ENCODE peak calls at places on chromosomes 2 and 18, in four cellular contexts. J is mammary epithelial cell; Z is EL; L is stimulated activated CD4-positive, alpha-beta T cell treated with anti-CD3 and anti-CD28 coated beads, Interleukin-15, amount 100 ng/mL, for 1 hour. R is an unnamed sample.

GRCh38 chr18:62832282-62832681 is 116.9 kb downstream of the PHLPP1 start:
- DNase-seq in L (no peak), J (no peak), Z (no peak), R (no peak)

GRCh38 chr2:218813771-218814460 is 17.7 kb downstream of the PRKAG3 start:
- DNase-seq in Z (no peak), L (no peak), J (no peak), R (no peak)

GRCh38 chr18:45664824-45665763 is 49.8 kb downstream of the SLC14A2 start:
- DNase-seq in J (peak), Z (peak), L (peak), R (peak)

GRCh38 chr18:56447972-56448371 is 190.4 kb downstream of the TXNL1 start:
- DNase-seq in J (no peak), L (no peak), Z (peak), R (no peak)

GRCh38 chr2:241354668-241355658 is 1.1 kb upstream of the FARP2 start:
- DNase-seq in L (peak), J (peak), Z (peak), R (no peak)

GRCh38 chr2:99085400-99085799 is 56.1 kb upstream of the C2orf15 start:
- DNase-seq in Z (peak), L (no peak), J (peak), R (no peak)

GRCh38 chr2:11009866-11010265 is 98.1 kb downstream of the KCNF1 start:
- DNase-seq in L (no peak), Z (no peak), J (no peak), R (no peak)

GRCh38 chr18:50602466-50602865 is 42.6 kb downstream of the MAPK4 start:
- DNase-seq in L (no peak), J (no peak), Z (peak), R (no peak)

GRCh38 chr2:119408221-119408619 is 23.4 kb upstream of the TMEM37 start:
- DNase-seq in J (no peak), Z (no peak), L (no peak), R (no peak)

GRCh38 chr2:43376523-43377198 is 150.3 kb upstream of the ZFP36L2 start:
- DNase-seq in Z (no peak), J (peak), L (no peak), R (no peak)

GRCh38 chr2:235894839-235895238 is 273.3 kb downstream of the GBX2 start:
- DNase-seq in J (no peak), Z (no peak), L (no peak), R (no peak)

GRCh38 chr2:29317077-29317517 is 201.9 kb downstream of the CLIP4 start:
- DNase-seq in Z (peak), J (no peak), L (no peak), R (peak)

GRCh38 chr2:72934683-72935610 is 17.6 kb downstream of the EMX1 start:
- DNase-seq in L (no peak), J (peak), Z (no peak), R (no peak)

GRCh38 chr18:13137939-13138821 is 80.4 kb upstream of the LDLRAD4 start:
- DNase-seq in L (peak), Z (peak), J (no peak), R (peak)

GRCh38 chr18:57211776-57212175 is 64.9 kb downstream of the BOD1L2 start:
- DNase-seq in Z (no peak), L (no peak), J (no peak), R (no peak)

GRCh38 chr18:59008302-59008974 is 131.2 kb upstream of the SEC11C start:
- DNase-seq in J (peak), L (no peak), Z (peak), R (no peak)

GRCh38 chr2:216858312-216858711 is 1.6 kb downstream of the TNP1 start:
- DNase-seq in J (peak), L (no peak), Z (peak), R (no peak)

GRCh38 chr2:133080822-133081221 is 410.8 kb upstream of the LYPD1 start:
- DNase-seq in Z (no peak), J (no peak), L (no peak), R (no peak)

GRCh38 chr18:42480521-42480920 is 525.5 kb downstream of the PIK3C3 start:
- DNase-seq in L (no peak), J (no peak), Z (no peak), R (no peak)

GRCh38 chr2:113962692-113963480 is 73.0 kb downstream of the ACTR3 start:
- DNase-seq in L (no peak), Z (peak), J (peak), R (no peak)

GRCh38 chr2:5946210-5947118 is 254.3 kb downstream of the SOX11 start:
- DNase-seq in L (no peak), J (no peak), Z (no peak), R (no peak)

GRCh38 chr2:34105015-34105767 is 506.1 kb upstream of the FAM98A start:
- DNase-seq in L (no peak), Z (peak), J (peak), R (no peak)

GRCh38 chr2:230864605-230865323 is at the start of gene ITM2C:
- DNase-seq in Z (peak), J (peak), L (peak), R (no peak)

GRCh38 chr2:20913460-20913859 is 90.6 kb upstream of the LDAH start:
- DNase-seq in J (no peak), L (no peak), Z (no peak), R (no peak)

GRCh38 chr2:158403237-158403636 is 53.3 kb downstream of the CCDC148 start:
- DNase-seq in J (peak), Z (no peak), L (no peak), R (no peak)

GRCh38 chr2:113716291-113716690 is 40.2 kb downstream of the SLC35F5 start:
- DNase-seq in Z (peak), L (no peak), J (no peak), R (no peak)

GRCh38 chr2:38765149-38765548 is 12.9 kb upstream of the GEMIN6 start:
- DNase-seq in Z (peak), J (peak), L (no peak), R (no peak)

GRCh38 chr2:45458909-45459563 is 152.0 kb downstream of the SRBD1 start:
- DNase-seq in L (no peak), J (peak), Z (peak), R (no peak)

GRCh38 chr2:217223222-217223930 is 363.5 kb upstream of the TNP1 start:
- DNase-seq in J (peak), Z (peak), L (no peak), R (peak)

GRCh38 chr2:54497738-54498680 is 41.9 kb downstream of the SPTBN1 start:
- DNase-seq in L (no peak), J (no peak), Z (peak), R (peak)

GRCh38 chr2:158795110-158795924 is at the start of gene DAPL1:
- DNase-seq in J (no peak), L (no peak), Z (no peak), R (no peak)